ENCODE peak calls at places on chromosome 20, in four cellular contexts. Q is NCI-H1092 treated with DMSO at 0.1 percent for 48 hours, M is endothelial cell, R is brain microvascular endothelial cell. G is an unnamed sample.
A peak's percentile ranks its signal among the peaks of the same experiment; 100 is the strongest.

GRCh38 chr20:13819885-13820645 is 35.2 kb downstream of the NDUFAF5 start:
- DNase-seq in R (no peak), M (no peak), Q (peak; percentile 71), G (peak; percentile 22)

GRCh38 chr20:62735331-62735821 is 26.7 kb downstream of the NTSR1 start:
- DNase-seq in R (no peak), M (no peak), Q (no peak), G (no peak)

GRCh38 chr20:53774487-53775203 is 181.0 kb upstream of the ZNF217 start:
- DNase-seq in Q (no peak), M (no peak), R (peak; percentile 85), G (peak; percentile 62)

GRCh38 chr20:49427751-49428518 is 54.5 kb downstream of the KCNB1 start:
- DNase-seq in Q (no peak), M (no peak), R (no peak), G (no peak)

GRCh38 chr20:9660236-9660868 is 146.0 kb downstream of the LAMP5 start:
- DNase-seq in M (peak; percentile 48), R (no peak), Q (no peak), G (peak; percentile 11)

GRCh38 chr20:18031888-18032509 is 25.7 kb downstream of the OVOL2 start:
- DNase-seq in M (no peak), R (no peak), Q (no peak), G (no peak)

GRCh38 chr20:45109634-45110033 is 5.3 kb downstream of the WFDC5 start:
- DNase-seq in R (no peak), Q (no peak), M (no peak), G (no peak)

GRCh38 chr20:25274481-25274880 is 26.6 kb downstream of the PYGB start:
- DNase-seq in M (no peak), Q (no peak), R (no peak), G (no peak)